ENCODE peak calls at places on chromosomes 5 and 9, in five cellular contexts. V is psoas muscle, L is mesothelial cell of epicardium, O is IMR-90, E is transverse colon. Z is an unnamed sample.

GRCh38 chr5:164713682-164714081 is 1208.3 kb downstream of the MAT2B start:
- DNase-seq in V (no peak), L (no peak), O (no peak), E (no peak), Z (no peak)

GRCh38 chr5:53265043-53265442 is 155.5 kb upstream of the MOCS2 start:
- DNase-seq in V (no peak), L (no peak), O (peak), E (no peak), Z (no peak)

GRCh38 chr9:132074736-132075135 is 4.9 kb downstream of the MED27 start:
- DNase-seq in V (no peak), L (no peak), O (peak), E (no peak), Z (no peak)

GRCh38 chr5:126483156-126483555 is 59.9 kb downstream of the GRAMD2B start:
- DNase-seq in V (no peak), L (no peak), O (peak), E (no peak), Z (no peak)

GRCh38 chr5:33423018-33423630 is 17.6 kb upstream of the TARS1 start:
- DNase-seq in V (no peak), L (no peak), O (peak), E (no peak), Z (no peak)

GRCh38 chr5:142013734-142014495 is 1.1 kb upstream of the GNPDA1 start:
- DNase-seq in V (peak), L (no peak), O (peak), E (peak), Z (peak)

GRCh38 chr5:54758038-54758437 is 227.4 kb downstream of the ESM1 start:
- DNase-seq in V (no peak), L (no peak), O (peak), E (no peak), Z (no peak)

GRCh38 chr9:34589656-34590375 is at the start of gene CNTFR:
- DNase-seq in V (peak), L (peak), O (no peak), E (no peak), Z (no peak)

GRCh38 chr5:167524941-167525485 is 766.4 kb upstream of the WWC1 start:
- DNase-seq in V (no peak), L (no peak), O (no peak), E (no peak), Z (no peak)

GRCh38 chr9:85729882-85730281 is 11.9 kb downstream of the AGTPBP1 start:
- DNase-seq in V (no peak), L (no peak), O (no peak), E (no peak), Z (no peak)

GRCh38 chr9:122213589-122214413 is 15.0 kb downstream of the LHX6 start:
- DNase-seq in V (peak), L (peak), O (no peak), E (peak), Z (peak)

GRCh38 chr5:141149812-141150211 is at the start of gene PCDHB6:
- DNase-seq in V (no peak), L (no peak), O (peak), E (no peak), Z (no peak)

GRCh38 chr5:81779125-81779934 is 28.4 kb upstream of the SSBP2 start:
- DNase-seq in V (peak), L (no peak), O (peak), E (peak), Z (peak)

GRCh38 chr5:145975361-145976066 is 39.1 kb downstream of the SH3RF2 start:
- DNase-seq in V (no peak), L (no peak), O (peak), E (no peak), Z (peak)

GRCh38 chr9:121322737-121323448 is 47.2 kb downstream of the STOM start:
- DNase-seq in V (no peak), L (no peak), O (no peak), E (no peak), Z (no peak)

GRCh38 chr5:119527346-119527745 is 75.0 kb downstream of the HSD17B4 start:
- DNase-seq in V (no peak), L (no peak), O (peak), E (no peak), Z (no peak)

GRCh38 chr5:662751-663435 is 30.3 kb downstream of the TPPP start:
- DNase-seq in V (peak), L (no peak), O (no peak), E (no peak), Z (no peak)

GRCh38 chr5:91383956-91384300 is 811 bp upstream of the ARRDC3 start:
- DNase-seq in V (no peak), L (no peak), O (no peak), E (peak), Z (peak)

GRCh38 chr5:149922950-149923349 is 21.6 kb downstream of the PDE6A start:
- DNase-seq in V (no peak), L (no peak), O (no peak), E (no peak), Z (no peak)
- TF ChIP-seq CTCF in V (no peak), L (no peak), O (no peak), E (no peak), Z (no peak)

GRCh38 chr5:34789021-34789531 is 49.9 kb upstream of the TTC23L start:
- DNase-seq in V (peak), L (no peak), O (peak), E (no peak), Z (no peak)

GRCh38 chr5:34790087-34790486 is 48.9 kb upstream of the TTC23L start:
- DNase-seq in V (no peak), L (no peak), O (no peak), E (no peak), Z (no peak)

GRCh38 chr5:34787035-34787434 is 51.9 kb upstream of the TTC23L start:
- DNase-seq in V (no peak), L (no peak), O (no peak), E (no peak), Z (no peak)

GRCh38 chr5:34791761-34792244 is 47.2 kb upstream of the TTC23L start:
- DNase-seq in V (no peak), L (no peak), O (peak), E (no peak), Z (no peak)

DNA sequence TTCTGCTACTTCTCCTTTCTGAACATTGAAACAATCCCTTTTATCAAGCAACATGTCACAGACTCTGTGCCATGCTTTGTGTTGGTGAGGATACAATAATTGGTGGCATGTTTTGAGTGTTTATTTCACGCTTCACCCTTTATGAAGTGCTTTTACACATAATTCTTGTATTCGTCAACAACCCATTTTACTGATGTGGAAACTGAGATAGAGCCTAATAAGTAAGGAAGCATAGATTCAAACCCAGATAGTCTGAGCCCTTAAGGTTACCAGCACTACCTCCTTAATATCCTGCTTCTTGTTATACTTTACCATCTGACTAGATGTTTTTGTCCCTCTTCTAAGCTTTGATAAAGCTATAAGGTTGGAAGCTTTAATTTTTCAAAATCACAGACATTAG is 49.3 kb upstream of the TTC23L start:
- DNase-seq in V (no peak), L (no peak), O (no peak), E (no peak), Z (no peak)
- TF ChIP-seq CTCF in V (no peak), L (no peak), O (no peak), E (no peak), Z (no peak)

GRCh38 chr5:40652441-40653220 is 27.1 kb upstream of the PTGER4 start:
- DNase-seq in V (no peak), L (no peak), O (no peak), E (peak), Z (no peak)

GRCh38 chr5:40646286-40646685 is 33.4 kb upstream of the PTGER4 start:
- DNase-seq in V (no peak), L (no peak), O (no peak), E (no peak), Z (no peak)

GRCh38 chr5:40649493-40650030 is 30.2 kb upstream of the PTGER4 start:
- DNase-seq in V (no peak), L (no peak), O (no peak), E (no peak), Z (no peak)

GRCh38 chr5:40653221-40654022 is 26.3 kb upstream of the PTGER4 start:
- DNase-seq in V (no peak), L (no peak), O (no peak), E (no peak), Z (no peak)

GRCh38 chr5:40648150-40648549 is 31.6 kb upstream of the PTGER4 start:
- DNase-seq in V (no peak), L (no peak), O (no peak), E (no peak), Z (no peak)
- TF ChIP-seq CTCF in V (no peak), L (no peak), O (no peak), E (no peak), Z (no peak)

GRCh38 chr5:83516962-83517750 is 45.6 kb downstream of the VCAN start:
- DNase-seq in V (no peak), L (no peak), O (peak), E (no peak), Z (no peak)
- TF ChIP-seq CTCF in V (no peak), L (no peak), O (peak), E (no peak), Z (no peak)

GRCh38 chr5:10863763-10864383 is 102.8 kb upstream of the DAP start:
- DNase-seq in V (peak), L (peak), O (peak), E (peak), Z (peak)

GRCh38 chr5:10867408-10868303 is 106.6 kb upstream of the DAP start:
- DNase-seq in V (no peak), L (no peak), O (no peak), E (no peak), Z (no peak)

GRCh38 chr5:10866913-10867312 is 105.9 kb upstream of the DAP start:
- DNase-seq in V (no peak), L (no peak), O (peak), E (no peak), Z (no peak)
- TF ChIP-seq CTCF in V (no peak), L (no peak), O (peak), E (no peak), Z (no peak)

DNA sequence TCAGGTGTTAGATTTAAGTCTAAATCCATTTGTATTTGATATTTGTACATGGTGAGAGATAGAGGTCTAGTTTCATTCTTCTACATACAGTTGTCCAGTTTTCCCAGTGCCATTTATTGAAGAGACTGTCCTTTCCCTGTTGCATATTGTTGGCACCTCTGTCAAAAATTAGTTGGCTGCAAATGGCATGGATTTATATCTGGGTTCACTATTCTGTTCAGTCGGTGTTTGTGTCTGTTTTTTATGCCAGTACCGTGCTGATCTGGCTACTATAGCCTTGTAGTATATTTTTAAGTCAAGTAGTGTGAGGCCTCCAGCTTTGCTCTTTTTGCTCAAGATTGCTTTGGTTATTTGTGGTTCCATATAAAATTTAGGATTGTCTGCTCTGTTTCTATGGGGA is 176.2 kb upstream of the DMRT1 start:
- DNase-seq in V (no peak), L (no peak), O (no peak), E (no peak), Z (no peak)
- TF ChIP-seq CTCF in V (no peak), L (no peak), O (no peak), E (no peak), Z (no peak)

Z was measured in body of pancreas.